ENCODE peak calls at places on chromosomes 4 and X, in four cellular contexts. V is AG10803; P is activated CD4-positive, alpha-beta T cell treated with anti-CD3 and anti-CD28 coated beads, Interleukin-2, amount 50 U/mL, for 1 hour; T is stimulated activated CD4-positive, alpha-beta T cell treated with anti-CD3 and anti-CD28 coated beads, Interleukin-15, amount 100 ng/mL, for 1 hour. O is an unnamed sample.

GRCh38 chrX:40931921-40932320 is 153.3 kb upstream of the USP9X start:
- DNase-seq in T (no peak), P (no peak), V (peak; percentile 35), O (no peak)

GRCh38 chr4:141021397-141022194 is 111.7 kb downstream of the RNF150 start:
- DNase-seq in V (peak; percentile 16), P (no peak), T (no peak), O (peak; percentile 72)

GRCh38 chrX:110675866-110676265 is 119.8 kb downstream of the CHRDL1 start:
- DNase-seq in V (no peak), T (no peak), P (no peak), O (no peak)

GRCh38 chr4:118337954-118338353 is 14.8 kb downstream of the PRSS12 start:
- DNase-seq in P (no peak), V (no peak), T (no peak), O (no peak)

GRCh38 chr4:21307709-21308108 is 607.5 kb downstream of the PACRGL start:
- DNase-seq in V (no peak), P (no peak), T (no peak), O (no peak)

GRCh38 chrX:74613350-74614192 is 853 bp downstream of the RLIM start:
- DNase-seq in T (no peak), P (no peak), V (peak; percentile 39), O (peak; percentile 54)

GRCh38 chr4:143667461-143667860 is 33.0 kb downstream of the FREM3 start:
- DNase-seq in T (no peak), V (peak; percentile 61), P (no peak), O (peak; percentile 95)

GRCh38 chrX:23394421-23394820 is 59.8 kb downstream of the PTCHD1 start:
- DNase-seq in P (no peak), V (no peak), T (no peak), O (no peak)

GRCh38 chrX:53738370-53738909 is 51.9 kb upstream of the HUWE1 start:
- DNase-seq in P (no peak), T (no peak), V (no peak), O (no peak)

GRCh38 chr4:28443786-28444412 is 1583.3 kb downstream of the STIM2 start:
- DNase-seq in V (no peak), T (no peak), P (no peak), O (no peak)

GRCh38 chrX:134929813-134930212 is 61.0 kb upstream of the SMIM10 start:
- DNase-seq in T (no peak), P (no peak), V (no peak), O (no peak)

GRCh38 chrX:1387141-1387776 is 4.7 kb downstream of the SLC25A6 start:
- DNase-seq in P (no peak), V (no peak), T (no peak), O (no peak)

GRCh38 chrX:12824944-12825343 is 33.7 kb downstream of the PRPS2 start:
- DNase-seq in P (no peak), V (no peak), T (no peak), O (no peak)

GRCh38 chr4:2849267-2850140 is 5.9 kb downstream of the ADD1 start:
- DNase-seq in P (no peak), T (no peak), V (peak; percentile 82), O (peak; percentile 78)

GRCh38 chr4:1962980-1963379 is 45.8 kb downstream of the NELFA start:
- DNase-seq in T (no peak), V (no peak), P (no peak), O (no peak)

GRCh38 chr4:159283697-159284492 is 181.0 kb downstream of the RAPGEF2 start:
- DNase-seq in T (no peak), P (no peak), V (peak; percentile 92), O (no peak)

GRCh38 chrX:46551494-46552128 is 6.4 kb upstream of the ZNF674 start:
- DNase-seq in V (no peak), T (no peak), P (no peak), O (peak; percentile 23)

GRCh38 chr4:118018381-118018780 is 15.9 kb upstream of the NDST3 start:
- DNase-seq in T (no peak), V (no peak), P (no peak), O (no peak)

GRCh38 chr4:12961713-12962112 is 522.4 kb downstream of the RAB28 start:
- DNase-seq in P (no peak), T (no peak), V (no peak), O (no peak)

GRCh38 chrX:54208531-54208930 is 25.5 kb upstream of the FAM120C start:
- DNase-seq in P (no peak), T (no peak), V (peak; percentile 6), O (peak; percentile 32)

GRCh38 chrX:47221756-47222155 is 3.3 kb downstream of the CDK16 start:
- DNase-seq in V (no peak), P (no peak), T (no peak), O (no peak)

GRCh38 chr4:41177016-41177415 is 37.3 kb downstream of the APBB2 start:
- DNase-seq in P (no peak), T (no peak), V (peak; percentile 84), O (peak; percentile 84)

GRCh38 chr4:27828843-27829242 is 968.2 kb downstream of the STIM2 start:
- DNase-seq in V (no peak), P (no peak), T (no peak), O (no peak)

GRCh38 chr4:181582595-181582994 is 660.6 kb upstream of the TENM3 start:
- DNase-seq in T (no peak), V (no peak), P (no peak), O (no peak)

GRCh38 chr4:168587326-168588125 is 90.7 kb downstream of the PALLD start:
- DNase-seq in V (peak; percentile 76), T (no peak), P (no peak), O (peak; percentile 77)

GRCh38 chrX:19772306-19772705 is 115.1 kb downstream of the SH3KBP1 start:
- DNase-seq in V (peak; percentile 47), T (no peak), P (no peak), O (peak; percentile 54)

GRCh38 chr4:174749091-174749490 is 80.0 kb downstream of the GLRA3 start:
- DNase-seq in V (peak; percentile 6), T (no peak), P (no peak), O (peak; percentile 52)

GRCh38 chrX:97315939-97316338 is 432.2 kb downstream of the RPA4 start:
- DNase-seq in V (no peak), P (no peak), T (no peak), O (no peak)

GRCh38 chr4:150117094-150117493 is 38.8 kb downstream of the DCLK2 start:
- DNase-seq in V (peak; percentile 54), T (no peak), P (no peak), O (no peak)

GRCh38 chrX:1486177-1486576 is 33.5 kb upstream of the ASMTL start:
- DNase-seq in V (no peak), T (no peak), P (no peak), O (no peak)

GRCh38 chrX:11739796-11740195 is 18.2 kb upstream of the MSL3 start:
- DNase-seq in V (no peak), T (no peak), P (no peak), O (no peak)

GRCh38 chrX:72349190-72349589 is 43.5 kb upstream of the CITED1 start:
- DNase-seq in P (no peak), T (no peak), V (no peak), O (no peak)

GRCh38 chrX:135572436-135572835 is 52.0 kb downstream of the INTS6L start:
- DNase-seq in P (no peak), V (peak; percentile 0), T (no peak), O (peak; percentile 28)

GRCh38 chrX:139905041-139905440 is 27.8 kb downstream of the ATP11C start:
- DNase-seq in V (no peak), P (no peak), T (no peak), O (no peak)

GRCh38 chr4:177401658-177402273 is 40.5 kb downstream of the AGA start:
- DNase-seq in P (no peak), V (no peak), T (no peak), O (no peak)

GRCh38 chr4:90840828-90841227 is 713.6 kb downstream of the CCSER1 start:
- DNase-seq in P (no peak), V (no peak), T (no peak), O (no peak)